ENCODE peak calls at places on chromosomes 16 and 17, in ten cellular contexts. R is PC-9, N is hepatocyte, F is K562, D is neural progenitor cell, B is fibroblast of lung, C is mammary epithelial cell, V is MM.1S, G is HepG2, L is endothelial cell of umbilical vein. J is an unnamed sample. For H3K36me3, the result is how much of the 10 kb centered on the place peaks cover.

GRCh38 chr17:35695613-35696012 is 35.8 kb upstream of the RASL10B start:
- DNase-seq in R (no peak), N (no peak), F (no peak), D (no peak), B (no peak), C (no peak), V (no peak), G (no peak), L (no peak), J (no peak)

GRCh38 chr17:18182190-18182977 is 1.2 kb upstream of the ALKBH5 start:
- DNase-seq in R (no peak), N (peak), F (peak), D (peak), B (no peak), C (no peak), V (no peak), G (no peak), L (peak), J (no peak)

GRCh38 chr17:35879748-35880654 is at the start of gene CCL5:
- DNase-seq in R (no peak), N (no peak), F (peak), D (no peak), B (no peak), C (peak), V (peak), G (no peak), L (no peak), J (no peak)

GRCh38 chr16:58500329-58501241 is 642 bp downstream of the NDRG4 start:
- DNase-seq in R (no peak), N (peak), F (no peak), D (peak), B (no peak), C (no peak), V (no peak), G (no peak), L (no peak), J (no peak)

GRCh38 chr17:82985436-82985820 is 94.0 kb upstream of the METRNL start:
- DNase-seq in R (no peak), N (no peak), F (no peak), D (no peak), B (no peak), C (no peak), V (no peak), G (no peak), L (no peak), J (no peak)

GRCh38 chr16:22670551-22670970 is 143.4 kb upstream of the HS3ST2 start:
- DNase-seq in R (no peak), N (no peak), F (peak), D (peak), B (no peak), C (no peak), V (no peak), G (peak), L (no peak), J (no peak)

GRCh38 chr17:66373944-66374817 is 71.8 kb downstream of the PRKCA start:
- DNase-seq in R (no peak), N (peak), F (peak), D (peak), B (peak), C (no peak), V (no peak), G (no peak), L (no peak), J (no peak)

GRCh38 chr16:8665529-8665928 is 8.9 kb upstream of the ABAT start:
- DNase-seq in R (no peak), N (no peak), F (no peak), D (no peak), B (no peak), C (no peak), V (no peak), G (no peak), L (no peak), J (no peak)

GRCh38 chr16:74563828-74564263 is 43.1 kb downstream of the GLG1 start:
- DNase-seq in R (peak), N (peak), F (peak), D (no peak), B (peak), C (peak), V (no peak), G (no peak), L (no peak), J (no peak)

GRCh38 chr17:61065263-61065773 is 334.3 kb upstream of the TBX2 start:
- DNase-seq in R (no peak), N (peak), F (no peak), D (no peak), B (peak), C (no peak), V (peak), G (peak), L (peak), J (no peak)

GRCh38 chr16:89473791-89474414 is 16.5 kb downstream of the ANKRD11 start:
- DNase-seq in R (peak), N (no peak), F (no peak), D (no peak), B (peak), C (peak), V (no peak), G (no peak), L (no peak), J (no peak)

GRCh38 chr17:44200478-44201155 is 933 bp upstream of the ATXN7L3 start:
- DNase-seq in R (no peak), N (peak), F (peak), D (no peak), B (no peak), C (no peak), V (peak), G (peak), L (peak), J (no peak)

GRCh38 chr16:907819-908218 is 63.0 kb downstream of the LMF1 start:
- DNase-seq in R (no peak), N (no peak), F (no peak), D (no peak), B (no peak), C (no peak), V (no peak), G (no peak), L (no peak), J (no peak)

GRCh38 chr17:6420173-6420641 is 14.7 kb downstream of the AIPL1 start:
- DNase-seq in R (no peak), N (peak), F (peak), D (peak), B (no peak), C (no peak), V (peak), G (no peak), L (no peak), J (no peak)

GRCh38 chr16:21260870-21261791 is 17.0 kb downstream of the CRYM start:
- DNase-seq in R (no peak), N (peak), F (peak), D (no peak), B (peak), C (peak), V (no peak), G (peak), L (peak), J (no peak)

GRCh38 chr16:77877712-77878111 is 89.3 kb downstream of the VAT1L start:
- DNase-seq in R (no peak), N (no peak), F (no peak), D (no peak), B (peak), C (peak), V (no peak), G (peak), L (peak), J (no peak)

GRCh38 chr16:20952144-20952797 is 51.7 kb downstream of the LYRM1 start:
- DNase-seq in R (peak), N (no peak), F (no peak), D (no peak), B (no peak), C (peak), V (no peak), G (no peak), L (no peak), J (no peak)

GRCh38 chr16:4700380-4700996 is 7.1 kb downstream of the NUDT16L1 start:
- DNase-seq in R (no peak), N (no peak), F (no peak), D (no peak), B (no peak), C (peak), V (no peak), G (no peak), L (no peak), J (no peak)

GRCh38 chr17:20935740-20936139 is 107.1 kb downstream of the USP22 start:
- DNase-seq in R (peak), N (no peak), F (no peak), D (no peak), B (peak), C (peak), V (peak), G (no peak), L (peak), J (no peak)

GRCh38 chr16:569445-570254 is at the start of gene PIGQ:
- DNase-seq in R (no peak), N (peak), F (peak), D (peak), B (peak), C (peak), V (peak), G (peak), L (peak), J (no peak)

GRCh38 chr17:28969706-28970393 is 18.5 kb upstream of the PHF12 start:
- DNase-seq in R (no peak), N (no peak), F (no peak), D (no peak), B (no peak), C (no peak), V (no peak), G (no peak), L (no peak), J (no peak)

GRCh38 chr17:78173025-78173715 is 4.8 kb downstream of the SYNGR2 start:
- DNase-seq in R (no peak), N (no peak), F (no peak), D (no peak), B (no peak), C (no peak), V (peak), G (no peak), L (no peak), J (no peak)

GRCh38 chr17:37650419-37651003 is 7.3 kb upstream of the DDX52 start:
- DNase-seq in R (peak), N (peak), F (peak), D (peak), B (peak), C (peak), V (peak), G (peak), L (peak), J (no peak)

GRCh38 chr16:1820973-1821290 is 5.7 kb downstream of the HAGH start:
- DNase-seq in R (no peak), N (no peak), F (no peak), D (no peak), B (no peak), C (no peak), V (no peak), G (no peak), L (no peak), J (no peak)

GRCh38 chr17:48997827-48998556 is 807 bp downstream of the IGF2BP1 start:
- DNase-seq in R (no peak), N (peak), F (peak), D (peak), B (no peak), C (no peak), V (no peak), G (no peak), L (peak), J (no peak)
- TF ChIP-seq EZH2 in R (no peak), N (no peak), F (no peak), D (no peak), B (peak), C (peak), V (peak), G (no peak), L (no peak), J (no peak)

DNA sequence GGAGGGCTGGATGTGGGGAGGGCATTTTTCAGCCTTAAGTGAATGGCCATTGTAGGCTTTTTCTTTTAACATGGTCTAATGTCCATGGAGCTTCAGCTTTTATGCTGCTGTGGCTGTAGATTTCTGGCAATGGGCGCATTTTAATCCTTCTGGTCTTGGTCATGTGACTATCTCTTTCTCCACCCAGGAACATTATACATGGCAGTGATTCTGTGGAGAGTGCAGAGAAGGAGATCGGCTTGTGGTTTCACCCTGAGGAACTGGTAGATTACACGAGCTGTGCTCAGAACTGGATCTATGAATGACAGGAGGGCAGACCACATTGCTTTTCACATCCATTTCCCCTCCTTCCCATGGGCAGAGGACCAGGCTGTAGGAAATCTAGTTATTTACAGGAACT is 4.7 kb upstream of the NME2 start:
- DNase-seq in R (no peak), N (no peak), F (no peak), D (no peak), B (no peak), C (no peak), V (no peak), G (no peak), L (no peak), J (no peak)
- H3K36me3 ChIP-seq in R (under half), N (under half), F (half or more), D (under half), B (under half), C (under half), V (under half), G (under half), L (under half), J (half or more)

GRCh38 chr16:67395105-67395457 is 1.8 kb upstream of the TPPP3 start:
- DNase-seq in R (no peak), N (no peak), F (no peak), D (no peak), B (no peak), C (no peak), V (no peak), G (no peak), L (no peak), J (no peak)

GRCh38 chr16:67393111-67393789 is at the start of gene TPPP3:
- DNase-seq in R (no peak), N (peak), F (peak), D (peak), B (peak), C (peak), V (no peak), G (peak), L (peak), J (no peak)

GRCh38 chr16:67393790-67394270 is 532 bp upstream of the TPPP3 start:
- DNase-seq in R (no peak), N (no peak), F (no peak), D (no peak), B (no peak), C (no peak), V (no peak), G (no peak), L (no peak), J (no peak)

GRCh38 chr16:67395458-67396158 is 2.3 kb upstream of the TPPP3 start:
- DNase-seq in R (no peak), N (no peak), F (no peak), D (peak), B (no peak), C (peak), V (no peak), G (no peak), L (no peak), J (no peak)

GRCh38 chr16:67394271-67395104 is 1.2 kb upstream of the TPPP3 start:
- DNase-seq in R (no peak), N (peak), F (no peak), D (peak), B (no peak), C (no peak), V (no peak), G (no peak), L (no peak), J (no peak)
- TF ChIP-seq EZH2 in R (no peak), N (no peak), F (no peak), D (peak), B (no peak), C (no peak), V (no peak), G (no peak), L (peak), J (no peak)

DNA sequence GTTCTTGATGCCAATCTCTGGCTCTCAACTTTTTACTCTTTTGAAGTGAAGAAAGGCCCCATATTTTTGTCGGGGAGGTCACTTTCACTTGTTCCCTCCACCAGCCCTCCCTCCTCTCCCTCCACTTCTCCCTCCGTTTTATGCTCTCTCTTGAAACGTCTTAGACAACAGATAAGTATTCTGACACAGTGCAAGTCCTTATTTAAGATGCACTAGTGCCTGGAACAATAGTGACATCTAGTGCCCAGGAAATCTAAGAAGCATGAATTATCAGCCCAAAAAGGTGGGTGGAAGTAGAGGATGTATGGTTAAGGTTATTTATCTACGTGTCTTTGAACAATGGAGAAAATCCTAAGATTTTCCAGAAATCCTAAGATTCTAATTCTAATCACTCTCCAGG is 17.9 kb downstream of the PSME3IP1 start:
- DNase-seq in R (peak), N (peak), F (peak), D (peak), B (peak), C (peak), V (peak), G (peak), L (peak), J (no peak)
- H3K36me3 ChIP-seq in R (under half), N (under half), F (half or more), D (under half), B (under half), C (under half), V (under half), G (under half), L (under half), J (under half)

GRCh38 chr17:2777242-2777867 is 18.9 kb upstream of the RAP1GAP2 start:
- DNase-seq in R (no peak), N (no peak), F (no peak), D (peak), B (no peak), C (no peak), V (no peak), G (no peak), L (no peak), J (no peak)
- TF ChIP-seq EZH2 in R (no peak), N (no peak), F (no peak), D (no peak), B (peak), C (no peak), V (no peak), G (no peak), L (peak), J (peak)

DNA sequence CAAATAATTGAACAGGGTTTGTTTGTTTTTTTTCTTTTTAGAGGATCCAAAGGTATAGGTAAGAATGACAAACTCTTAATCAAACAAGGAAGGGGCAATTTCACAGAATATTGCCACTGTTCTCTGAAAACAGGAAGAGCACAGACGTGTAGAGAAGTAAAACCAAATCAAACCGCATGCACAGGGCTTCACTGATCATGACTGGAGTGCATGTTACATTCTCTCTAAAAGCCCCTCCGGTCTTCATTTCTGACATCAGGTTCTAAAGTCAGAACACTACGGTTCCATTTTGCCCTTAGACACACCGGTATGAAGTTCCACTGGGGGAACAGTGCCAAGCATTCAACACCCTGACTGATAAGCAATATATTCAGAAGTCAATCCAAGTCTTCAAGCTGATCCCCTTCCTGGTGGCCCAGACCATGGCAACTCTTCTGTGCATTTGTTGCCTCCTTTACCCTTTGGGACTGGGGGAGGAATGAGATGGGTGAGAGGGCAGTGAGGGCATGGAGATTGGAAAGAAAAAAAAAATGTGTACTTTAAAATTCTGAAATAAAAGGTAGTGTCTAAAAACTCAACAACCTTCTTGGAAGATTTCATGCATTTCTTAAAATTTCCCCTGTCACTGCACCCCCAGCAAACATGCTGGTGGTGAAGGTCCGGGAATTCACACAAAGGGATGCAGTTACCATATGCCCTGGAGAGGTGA is 1.4 kb downstream of the MMD start:
- DNase-seq in R (no peak), N (no peak), F (peak), D (no peak), B (no peak), C (no peak), V (no peak), G (no peak), L (no peak), J (no peak)
- H3K36me3 ChIP-seq in R (under half), N (under half), F (under half), D (under half), B (under half), C (under half), V (under half), G (under half), L (under half), J (under half)

DNA sequence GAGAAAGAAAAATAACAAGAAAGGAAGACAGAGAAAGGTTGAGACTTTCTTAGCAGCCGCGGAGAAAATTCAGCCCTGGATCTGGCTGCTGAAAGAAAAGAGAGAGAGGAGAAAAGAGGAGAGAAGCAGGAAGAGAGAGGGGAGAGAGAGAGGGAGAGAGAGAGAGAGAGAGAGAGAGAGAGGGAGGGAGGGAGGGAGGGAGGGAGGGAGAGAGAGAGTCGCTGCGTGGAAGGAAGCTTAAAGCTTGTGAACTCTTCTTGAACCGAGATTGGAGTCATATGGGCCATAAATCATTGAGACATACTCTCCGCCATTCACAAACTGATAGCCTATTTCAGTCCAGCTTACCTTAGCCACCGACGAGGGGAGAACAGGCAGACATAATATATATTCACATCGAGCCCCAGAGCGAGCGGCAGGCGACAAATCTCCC is 10.3 kb upstream of the HOXB2 start:
- DNase-seq in R (peak), N (peak), F (peak), D (no peak), B (peak), C (peak), V (no peak), G (no peak), L (peak), J (no peak)
- TF ChIP-seq EZH2 in R (no peak), N (no peak), F (no peak), D (no peak), B (no peak), C (no peak), V (no peak), G (no peak), L (no peak), J (no peak)

GRCh38 chr16:18784917-18785623 is 5.1 kb downstream of the RPS15A start:
- DNase-seq in R (no peak), N (no peak), F (no peak), D (no peak), B (no peak), C (no peak), V (no peak), G (no peak), L (no peak), J (no peak)

GRCh38 chr16:18783430-18784341 is 6.4 kb downstream of the RPS15A start:
- DNase-seq in R (no peak), N (no peak), F (no peak), D (no peak), B (no peak), C (no peak), V (no peak), G (no peak), L (no peak), J (no peak)

DNA sequence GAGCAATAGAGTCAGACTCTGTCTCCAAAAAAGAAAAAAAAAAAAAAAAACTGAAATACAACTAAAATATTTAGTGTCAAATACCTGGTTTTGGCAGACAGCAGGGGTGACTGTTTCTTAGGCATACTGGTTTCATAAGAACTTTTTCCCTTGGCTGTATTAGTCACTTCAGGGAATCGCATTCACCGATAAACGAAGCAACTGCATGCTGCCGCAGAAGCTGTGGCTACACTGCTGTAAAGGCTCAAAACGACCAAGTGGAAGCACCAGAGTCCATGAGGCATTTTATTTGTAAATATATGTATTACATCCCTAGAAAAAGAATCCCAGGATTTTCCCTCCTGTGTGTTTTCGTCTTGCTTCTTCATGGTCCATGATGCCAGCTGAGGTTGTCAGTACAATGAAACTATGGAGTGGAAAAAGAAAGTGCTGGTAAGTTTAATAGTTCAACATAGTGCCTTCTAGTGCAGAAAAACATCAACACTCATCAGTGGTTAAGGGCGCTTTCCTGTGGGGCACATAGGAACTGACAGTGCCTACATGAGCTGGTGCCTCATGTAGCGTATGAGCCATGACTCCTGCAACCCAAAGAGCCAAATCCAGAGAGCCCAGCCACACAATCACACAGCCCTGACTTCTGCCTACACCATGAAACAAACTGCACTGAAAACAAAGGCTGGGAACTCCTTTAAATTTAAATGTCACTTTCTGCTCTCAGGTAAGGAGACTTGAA is 7.3 kb downstream of the RPS15A start:
- DNase-seq in R (no peak), N (no peak), F (no peak), D (no peak), B (no peak), C (no peak), V (no peak), G (no peak), L (no peak), J (no peak)
- H3K36me3 ChIP-seq in R (under half), N (under half), F (half or more), D (under half), B (under half), C (under half), V (under half), G (under half), L (under half), J (half or more)

J was measured in SK-N-MC.